ENCODE peak calls at places on chromosomes 2 and 18, in five cellular contexts. A is Peyer's patch, G is left ventricle myocardium inferior, K is thoracic aorta, R is adrenal gland. V is an unnamed sample.

GRCh38 chr2:120854766-120855530 is 119.3 kb downstream of the GLI2 start:
- DNase-seq in A (no peak), G (no peak), K (no peak), R (no peak), V (no peak)

GRCh38 chr18:74493689-74494088 is 2.5 kb upstream of the CNDP2 start:
- DNase-seq in A (peak), G (no peak), K (no peak), R (peak), V (peak)

GRCh38 chr2:1804251-1804855 is 60.0 kb upstream of the PXDN start:
- DNase-seq in A (no peak), G (no peak), K (no peak), R (no peak), V (no peak)

GRCh38 chr2:158755310-158755709 is 39.8 kb upstream of the DAPL1 start:
- DNase-seq in A (no peak), G (no peak), K (no peak), R (no peak), V (no peak)

GRCh38 chr2:62369549-62370164 is 136.3 kb downstream of the TMEM17 start:
- DNase-seq in A (no peak), G (no peak), K (no peak), R (no peak), V (no peak)

GRCh38 chr2:121038431-121038830 is 246.6 kb downstream of the TFCP2L1 start:
- DNase-seq in A (no peak), G (no peak), K (no peak), R (no peak), V (no peak)

GRCh38 chr18:72194072-72194471 is 350.1 kb downstream of the CBLN2 start:
- DNase-seq in A (no peak), G (no peak), K (no peak), R (no peak), V (no peak)

GRCh38 chr2:111685342-111685741 is 198.7 kb downstream of the ANAPC1 start:
- DNase-seq in A (no peak), G (no peak), K (no peak), R (no peak), V (no peak)

GRCh38 chr18:72041313-72042032 is 502.7 kb downstream of the CBLN2 start:
- DNase-seq in A (no peak), G (no peak), K (no peak), R (no peak), V (no peak)

GRCh38 chr2:212414699-212415309 is 123.8 kb downstream of the ERBB4 start:
- DNase-seq in A (no peak), G (no peak), K (no peak), R (no peak), V (no peak)

GRCh38 chr2:64924178-64924934 is 64.8 kb upstream of the SLC1A4 start:
- DNase-seq in A (no peak), G (no peak), K (no peak), R (no peak), V (no peak)

GRCh38 chr2:217911283-217911965 is 91.4 kb downstream of the TNS1 start:
- DNase-seq in A (no peak), G (no peak), K (no peak), R (no peak), V (no peak)

GRCh38 chr18:56285387-56286055 is 352.9 kb downstream of the TXNL1 start:
- DNase-seq in A (no peak), G (no peak), K (no peak), R (no peak), V (no peak)

GRCh38 chr2:146412625-146413024 is 1432.2 kb upstream of the ACVR2A start:
- DNase-seq in A (no peak), G (no peak), K (no peak), R (no peak), V (no peak)

GRCh38 chr2:28274911-28275685 is 117.6 kb upstream of the FOSL2 start:
- DNase-seq in A (peak), G (no peak), K (no peak), R (no peak), V (no peak)

DNA sequence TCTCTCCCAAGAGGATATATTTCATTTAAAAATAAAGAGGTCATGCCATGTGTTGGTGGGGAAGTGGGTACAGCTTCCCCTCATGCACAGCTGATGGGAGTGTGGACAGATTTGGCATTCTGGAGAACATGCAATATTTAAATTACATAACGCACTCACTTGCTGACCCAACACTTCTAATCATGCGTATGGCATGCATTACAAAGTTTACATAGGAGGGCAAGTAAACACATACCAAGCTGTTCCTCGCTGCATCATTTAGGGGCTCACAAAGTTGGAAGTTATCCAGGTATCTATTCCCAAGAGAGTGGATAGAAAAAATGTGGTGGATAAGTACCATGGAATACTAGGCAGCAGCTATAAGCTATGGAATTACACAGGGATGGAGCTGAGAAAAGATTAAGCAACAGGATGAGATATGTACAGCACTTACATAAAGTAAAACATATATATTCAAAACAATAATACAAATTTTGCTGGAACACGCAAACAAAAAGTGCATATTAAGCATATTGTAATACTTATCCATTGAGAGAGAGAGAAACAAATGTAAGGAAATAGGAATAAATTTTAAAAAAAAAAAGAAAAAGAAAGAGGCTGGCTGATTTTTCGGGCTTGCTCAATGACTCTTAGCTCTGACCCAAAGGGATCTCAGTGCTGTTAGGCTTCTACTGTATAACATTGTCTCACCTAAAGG is 11.0 kb downstream of the CYP1B1 start:
- DNase-seq in A (no peak), G (no peak), K (no peak), R (no peak), V (no peak)
- TF ChIP-seq CTCF in A (no peak), G (no peak), K (no peak), R (no peak), V (no peak)

GRCh38 chr2:174602741-174603140 is 5.1 kb upstream of the WIPF1 start:
- DNase-seq in A (no peak), G (no peak), K (no peak), R (no peak), V (no peak)

GRCh38 chr2:174605687-174606086 is 8.1 kb upstream of the WIPF1 start:
- DNase-seq in A (no peak), G (no peak), K (no peak), R (no peak), V (no peak)

GRCh38 chr2:174606336-174606735 is 8.7 kb upstream of the WIPF1 start:
- DNase-seq in A (no peak), G (no peak), K (no peak), R (peak), V (no peak)

GRCh38 chr2:174600349-174600748 is 2.7 kb upstream of the WIPF1 start:
- DNase-seq in A (no peak), G (no peak), K (no peak), R (no peak), V (no peak)

GRCh38 chr2:174603280-174603679 is 5.7 kb upstream of the WIPF1 start:
- DNase-seq in A (peak), G (no peak), K (no peak), R (peak), V (peak)
- TF ChIP-seq CTCF in A (peak), G (peak), K (peak), R (peak), V (peak)

DNA sequence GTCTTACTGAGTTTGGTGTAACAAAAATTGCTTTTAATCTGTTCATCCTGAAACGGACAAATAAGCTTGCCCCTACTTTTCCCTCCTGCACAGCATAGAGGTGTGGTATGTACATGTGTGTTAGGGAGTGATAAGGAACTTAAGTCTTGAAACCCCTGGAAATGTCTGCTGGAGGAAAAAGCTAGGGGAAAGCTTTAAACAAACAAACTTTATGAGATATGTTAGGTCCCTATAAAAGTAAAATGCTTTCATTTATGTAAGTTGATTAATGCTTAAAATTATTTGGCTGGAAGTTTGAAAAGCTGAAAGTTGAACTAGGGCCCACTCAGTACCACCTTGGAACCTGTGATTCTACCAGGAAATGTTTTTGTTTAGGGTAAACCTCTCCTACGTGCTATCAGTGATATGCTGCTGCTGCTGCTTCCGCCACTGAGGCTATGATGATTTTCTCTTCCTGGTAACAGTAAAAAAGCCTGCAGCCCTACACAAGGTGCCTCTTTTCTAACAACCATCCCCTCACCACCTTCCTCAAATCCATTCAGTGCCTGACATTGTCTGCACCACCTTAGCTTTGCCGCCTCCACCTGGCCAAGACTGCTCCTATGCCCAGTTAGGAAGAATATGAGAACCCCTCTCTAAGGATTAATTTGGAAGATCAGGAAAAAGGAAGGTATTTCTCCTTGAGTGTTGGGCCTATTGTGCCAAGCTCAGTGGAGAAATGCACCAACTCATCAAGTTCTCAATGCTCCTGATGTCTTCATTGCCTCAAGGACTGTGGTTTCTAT is 2.5 kb upstream of the YES1 start:
- DNase-seq in A (no peak), G (no peak), K (no peak), R (no peak), V (no peak)
- TF ChIP-seq CTCF in A (no peak), G (no peak), K (no peak), R (no peak), V (no peak)

GRCh38 chr18:43786893-43787292 is 509.6 kb upstream of the SYT4 start:
- DNase-seq in A (no peak), G (no peak), K (no peak), R (no peak), V (no peak)

GRCh38 chr18:43793910-43794309 is 516.6 kb upstream of the SYT4 start:
- DNase-seq in A (no peak), G (no peak), K (no peak), R (no peak), V (no peak)

GRCh38 chr18:43794363-43794762 is 517.1 kb upstream of the SYT4 start:
- DNase-seq in A (no peak), G (no peak), K (no peak), R (no peak), V (no peak)

GRCh38 chr18:43785145-43785544 is 507.9 kb upstream of the SYT4 start:
- DNase-seq in A (no peak), G (no peak), K (no peak), R (no peak), V (no peak)

GRCh38 chr18:43789234-43790000 is 512.1 kb upstream of the SYT4 start:
- DNase-seq in A (no peak), G (no peak), K (no peak), R (no peak), V (no peak)
- TF ChIP-seq CTCF in A (no peak), G (peak), K (no peak), R (peak), V (no peak)

GRCh38 chr2:104033399-104033798 is 820.5 kb upstream of the POU3F3 start:
- DNase-seq in A (no peak), G (no peak), K (no peak), R (no peak), V (no peak)
- TF ChIP-seq CTCF in A (no peak), G (peak), K (no peak), R (peak), V (no peak)

GRCh38 chr2:151638188-151638933 is 95.9 kb downstream of the NEB start:
- DNase-seq in A (peak), G (no peak), K (no peak), R (no peak), V (peak)

GRCh38 chr2:151634726-151635467 is 99.4 kb downstream of the NEB start:
- DNase-seq in A (no peak), G (no peak), K (no peak), R (no peak), V (no peak)

GRCh38 chr2:151630372-151630771 is 103.9 kb downstream of the NEB start:
- DNase-seq in A (no peak), G (no peak), K (no peak), R (no peak), V (no peak)

GRCh38 chr2:151637284-151637781 is 96.9 kb downstream of the NEB start:
- DNase-seq in A (peak), G (no peak), K (no peak), R (no peak), V (peak)

DNA sequence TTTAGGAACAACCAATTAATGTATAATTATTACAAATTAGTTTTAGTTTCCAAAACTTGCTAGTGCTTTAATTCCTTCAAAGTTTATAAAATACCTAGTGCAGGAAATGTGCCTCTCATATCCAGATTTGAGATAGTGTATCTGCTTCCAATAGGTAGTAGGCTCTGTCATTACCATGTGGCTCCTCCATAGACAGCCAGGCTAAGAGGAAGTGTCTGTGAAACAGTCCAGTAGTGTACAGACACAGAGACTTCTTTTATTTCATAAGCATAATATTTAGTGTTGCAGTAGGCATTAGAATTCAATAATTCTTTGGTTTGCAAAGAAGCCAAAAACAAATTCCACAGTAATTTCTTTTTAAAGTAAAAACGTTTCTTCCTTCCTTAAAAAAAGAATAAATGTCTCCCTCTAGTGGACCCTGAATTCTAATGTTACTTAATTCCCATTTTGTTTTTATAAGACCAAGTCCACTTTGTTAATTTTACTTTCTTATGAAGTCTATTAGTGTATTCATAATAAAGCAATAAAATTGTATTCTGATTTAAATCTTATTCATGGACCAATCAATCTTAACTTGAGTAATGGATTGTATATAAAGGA is 101.2 kb downstream of the NEB start:
- DNase-seq in A (no peak), G (no peak), K (no peak), R (no peak), V (no peak)
- TF ChIP-seq CTCF in A (no peak), G (peak), K (no peak), R (peak), V (peak)

GRCh38 chr18:37537868-37538525 is 27.6 kb downstream of the CELF4 start:
- DNase-seq in A (peak), G (peak), K (peak), R (peak), V (no peak)
- TF ChIP-seq CTCF in A (peak), G (peak), K (peak), R (peak), V (peak)

V was measured in natural killer cell.